ENCODE peak calls at places on chromosome 17, in eight cellular contexts. U is psoas muscle, P is brain microvascular endothelial cell, R is GM12878, H is suprapubic skin, T is heart left ventricle, I is stomach, J is upper lobe of right lung. Y is an unnamed sample.
A peak's percentile ranks its signal among the peaks of the same experiment; 100 is the strongest.

GRCh38 chr17:66690166-66690565 is 144.8 kb upstream of the CACNG5 start:
- DNase-seq in U (no peak), P (no peak), R (no peak), H (no peak), T (no peak), I (no peak), J (no peak), Y (no peak)

GRCh38 chr17:8151120-8151640 is 1.0 kb downstream of the PER1 start:
- DNase-seq in U (peak; percentile 97), P (peak; percentile 92), R (no peak), H (peak; percentile 93), T (peak; percentile 94), I (peak; percentile 77), J (peak; percentile 95), Y (peak; percentile 77)

GRCh38 chr17:59439261-59439660 is 107.8 kb downstream of the YPEL2 start:
- DNase-seq in U (no peak), P (no peak), R (no peak), H (no peak), T (no peak), I (no peak), J (no peak), Y (no peak)

GRCh38 chr17:17782425-17783120 is 54.2 kb downstream of the SREBF1 start:
- DNase-seq in U (no peak), P (no peak), R (no peak), H (no peak), T (peak; percentile 61), I (peak; percentile 46), J (no peak), Y (no peak)

GRCh38 chr17:63440127-63440769 is 5.9 kb downstream of the CYB561 start:
- DNase-seq in U (no peak), P (no peak), R (no peak), H (no peak), T (peak; percentile 47), I (no peak), J (no peak), Y (no peak)

GRCh38 chr17:57481901-57482300 is 225.6 kb downstream of the MSI2 start:
- DNase-seq in U (no peak), P (peak; percentile 99), R (no peak), H (no peak), T (no peak), I (no peak), J (no peak), Y (no peak)

GRCh38 chr17:48985436-48986245 is 11.5 kb upstream of the IGF2BP1 start:
- DNase-seq in U (no peak), P (no peak), R (no peak), H (peak; percentile 28), T (no peak), I (no peak), J (peak; percentile 27), Y (no peak)

GRCh38 chr17:73302189-73302588 is 9.6 kb downstream of the CDC42EP4 start:
- DNase-seq in U (no peak), P (no peak), R (no peak), H (no peak), T (no peak), I (no peak), J (no peak), Y (no peak)

GRCh38 chr17:32915108-32915700 is 12.7 kb upstream of the TMEM98 start:
- DNase-seq in U (no peak), P (no peak), R (no peak), H (no peak), T (no peak), I (peak; percentile 49), J (no peak), Y (no peak)

GRCh38 chr17:48645639-48646182 is 19.6 kb upstream of the HOXB9 start:
- DNase-seq in U (no peak), P (no peak), R (no peak), H (no peak), T (no peak), I (no peak), J (no peak), Y (no peak)

GRCh38 chr17:8835631-8836364 is 31.7 kb downstream of the PIK3R6 start:
- DNase-seq in U (no peak), P (no peak), R (no peak), H (no peak), T (no peak), I (no peak), J (no peak), Y (no peak)

GRCh38 chr17:81712468-81713003 is 452 bp downstream of the SLC25A10 start:
- DNase-seq in U (no peak), P (no peak), R (no peak), H (no peak), T (no peak), I (peak; percentile 37), J (no peak), Y (peak; percentile 27)
- TF ChIP-seq CTCF in U (no peak), P (peak; percentile 17), R (peak; percentile 18), H (no peak), T (no peak), I (no peak), J (no peak), Y (peak; percentile 30)

GRCh38 chr17:74814453-74814852 is 38.3 kb upstream of the NAT9 start:
- DNase-seq in U (no peak), P (no peak), R (no peak), H (no peak), T (no peak), I (no peak), J (no peak), Y (no peak)

GRCh38 chr17:74810699-74811485 is 34.7 kb upstream of the NAT9 start:
- DNase-seq in U (no peak), P (no peak), R (no peak), H (no peak), T (no peak), I (no peak), J (no peak), Y (no peak)

GRCh38 chr17:74813793-74814192 is 37.6 kb upstream of the NAT9 start:
- DNase-seq in U (no peak), P (no peak), R (no peak), H (no peak), T (no peak), I (no peak), J (no peak), Y (no peak)

GRCh38 chr17:74815067-74815466 is 38.9 kb upstream of the NAT9 start:
- DNase-seq in U (no peak), P (no peak), R (no peak), H (no peak), T (no peak), I (no peak), J (no peak), Y (no peak)

GRCh38 chr17:74812109-74812864 is 36.1 kb upstream of the NAT9 start:
- DNase-seq in U (no peak), P (no peak), R (no peak), H (no peak), T (peak; percentile 56), I (no peak), J (peak; percentile 75), Y (no peak)
- H3K27ac ChIP-seq in U (no peak overlapping the region), P (no peak overlapping the region), R (no peak overlapping the region), H (no peak overlapping the region), T (peak overlapping the region; percentile 75), I (no peak overlapping the region), J (no peak overlapping the region), Y (no peak overlapping the region)

DNA sequence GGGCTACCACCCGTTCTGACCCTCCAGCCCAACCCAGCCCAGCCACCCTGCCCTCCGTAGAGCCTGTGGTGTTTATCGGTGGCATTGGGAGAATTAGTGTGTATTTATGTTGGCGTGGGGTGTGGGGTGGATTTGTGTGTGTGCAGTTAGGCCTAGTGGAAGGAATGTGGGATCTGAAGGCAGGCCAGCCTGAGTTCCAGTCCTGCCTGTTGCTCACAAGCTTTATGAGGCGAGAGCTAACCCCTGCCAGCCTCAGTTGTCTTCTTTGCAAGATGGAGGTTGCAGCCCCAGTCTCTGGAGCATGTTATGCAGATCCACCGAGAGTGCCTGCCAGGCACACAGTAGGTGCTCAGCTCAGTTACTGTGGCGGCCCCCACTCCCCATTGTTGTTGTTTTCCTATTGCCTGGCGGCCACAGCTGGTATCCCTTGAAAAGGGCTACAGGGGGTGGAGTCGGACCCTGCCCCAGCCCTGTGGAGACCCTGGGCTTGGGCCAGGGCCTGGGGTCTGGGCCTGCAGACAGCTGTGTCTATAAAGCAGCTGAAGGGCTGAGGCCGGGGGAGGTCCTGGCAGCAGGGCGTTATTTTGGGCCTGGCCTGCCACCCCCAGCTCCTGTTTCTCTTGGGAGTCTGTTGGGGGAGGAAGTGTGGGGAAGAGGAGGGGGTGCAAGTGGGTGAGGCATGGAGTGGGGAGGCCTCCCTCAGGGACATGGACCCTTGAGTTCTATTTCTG is 5.1 kb downstream of the ERBB2 start:
- DNase-seq in U (no peak), P (peak; percentile 27), R (no peak), H (no peak), T (no peak), I (peak; percentile 77), J (no peak), Y (peak; percentile 50)
- TF ChIP-seq CTCF in U (peak; percentile 29), P (peak; percentile 42), R (no peak), H (peak; percentile 29), T (no peak), I (peak; percentile 18), J (peak; percentile 23), Y (peak; percentile 68)

DNA sequence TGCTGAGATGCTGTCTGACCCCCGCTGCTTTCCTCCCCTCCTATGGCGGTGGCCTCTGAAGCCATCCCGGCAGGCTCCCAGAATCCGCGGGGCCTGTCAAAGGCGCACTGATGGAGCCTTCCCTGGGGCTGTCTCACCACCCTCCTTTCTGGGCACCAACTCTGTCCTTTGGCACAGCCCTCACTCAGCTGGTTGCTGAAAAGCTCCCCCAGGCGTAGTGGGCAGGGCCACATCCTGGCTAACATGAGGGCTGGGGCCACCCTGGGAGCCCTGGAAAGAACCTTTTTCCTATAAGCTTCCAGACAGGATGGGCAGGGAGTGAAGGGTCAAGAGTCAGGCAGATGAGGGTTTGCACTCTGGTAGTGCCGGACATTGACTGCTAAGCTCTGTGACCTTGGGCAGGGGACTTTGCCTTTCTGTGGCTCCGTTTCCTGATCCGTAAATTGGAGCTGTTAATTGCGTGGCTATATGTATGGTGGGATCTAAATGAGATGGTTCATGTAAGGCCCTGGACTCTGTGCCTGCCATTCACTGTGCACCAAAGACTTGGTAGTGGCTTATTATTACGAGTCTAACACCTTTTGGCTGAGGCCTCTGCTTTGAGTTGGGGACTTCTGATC is 27.6 kb upstream of the LASP1NB start:
- DNase-seq in U (no peak), P (no peak), R (no peak), H (no peak), T (no peak), I (no peak), J (no peak), Y (no peak)
- H3K27ac ChIP-seq in U (peak overlapping the region; percentile 59), P (no peak overlapping the region), R (peak overlapping the region; percentile 96), H (peak overlapping the region; percentile 30), T (peak overlapping the region; percentile 63), I (peak overlapping the region; percentile 77), J (peak overlapping the region; percentile 81), Y (peak overlapping the region; percentile 30)

GRCh38 chr17:74863420-74864296 is 4.0 kb upstream of the GRIN2C start:
- DNase-seq in U (no peak), P (no peak), R (no peak), H (no peak), T (no peak), I (no peak), J (no peak), Y (no peak)
- TF ChIP-seq CTCF in U (no peak), P (no peak), R (no peak), H (no peak), T (no peak), I (no peak), J (no peak), Y (no peak)

Y was measured in prostate gland.